ENCODE peak calls at places on chromosomes 13 and 19, in ten cellular contexts. S, D, H, V, B, P, N, Y, R and U are unnamed samples. For H3K9me3, the result is how much of the 10 kb centered on the place peaks cover.

GRCh38 chr13:26400545-26400944 is 146.6 kb downstream of the CDK8 start:
- DNase-seq in H (no peak), N (no peak), R (no peak), B (no peak), S (no peak), V (no peak), P (no peak), D (no peak), Y (no peak), U (no peak)

GRCh38 chr19:11499890-11500420 is 5.7 kb downstream of the ZNF653 start:
- DNase-seq in N (no peak), V (no peak), R (no peak), S (no peak), P (peak), H (no peak), B (no peak), Y (no peak), D (no peak), U (no peak)

GRCh38 chr13:109372666-109373065 is 413.7 kb downstream of the IRS2 start:
- DNase-seq in V (no peak), S (no peak), B (no peak), D (no peak), P (no peak), N (no peak), H (no peak), R (no peak), Y (no peak), U (no peak)

GRCh38 chr13:56515441-56515840 is 625.3 kb upstream of the PRR20A start:
- DNase-seq in B (no peak), S (no peak), N (no peak), P (no peak), Y (no peak), H (no peak), R (no peak), V (no peak), D (no peak), U (no peak)

GRCh38 chr13:40558656-40559055 is 107.8 kb downstream of the FOXO1 start:
- DNase-seq in P (no peak), N (no peak), B (no peak), R (no peak), Y (no peak), H (no peak), V (no peak), D (no peak), S (no peak), U (no peak)

GRCh38 chr19:55353803-55354697 is 469 bp downstream of the COX6B2 start:
- DNase-seq in H (peak), N (no peak), Y (peak), P (peak), D (peak), B (peak), R (peak), S (peak), V (peak), U (no peak)

GRCh38 chr19:35031072-35031881 is 1.0 kb downstream of the SCN1B start:
- DNase-seq in Y (no peak), B (peak), D (peak), H (no peak), R (no peak), N (no peak), P (peak), S (peak), V (peak), U (no peak)

GRCh38 chr19:50921391-50922315 is 10.5 kb upstream of the KLK4 start:
- DNase-seq in B (no peak), D (no peak), V (no peak), H (no peak), Y (no peak), N (no peak), P (no peak), R (no peak), S (no peak), U (peak)

GRCh38 chr19:45117167-45117594 is 24.2 kb downstream of the PPP1R37 start:
- DNase-seq in R (no peak), D (peak), S (no peak), P (peak), V (peak), B (no peak), H (no peak), Y (no peak), N (no peak), U (no peak)

GRCh38 chr13:96428904-96429303 is 339.0 kb downstream of the HS6ST3 start:
- DNase-seq in P (no peak), R (no peak), S (no peak), V (no peak), N (no peak), H (no peak), D (no peak), Y (no peak), B (no peak), U (no peak)

GRCh38 chr19:19077103-19077502 is 13.3 kb downstream of the SLC25A42 start:
- DNase-seq in S (no peak), Y (no peak), R (no peak), H (no peak), D (no peak), B (no peak), P (no peak), V (no peak), N (no peak), U (no peak)

GRCh38 chr13:57630661-57631606 is 610 bp upstream of the PCDH17 start:
- DNase-seq in N (no peak), B (peak), R (no peak), P (peak), S (no peak), V (no peak), Y (no peak), D (peak), H (peak), U (no peak)

GRCh38 chr13:84653915-84654534 is 771.8 kb upstream of the SLITRK1 start:
- DNase-seq in P (no peak), V (no peak), Y (no peak), R (no peak), H (no peak), B (no peak), D (no peak), S (no peak), N (no peak), U (no peak)

GRCh38 chr19:3586124-3586626 is 897 bp downstream of the GIPC3 start:
- DNase-seq in N (no peak), V (no peak), R (no peak), H (no peak), S (no peak), D (no peak), Y (no peak), B (no peak), P (peak), U (no peak)

GRCh38 chr19:12899891-12900518 is 9.0 kb downstream of the GCDH start:
- DNase-seq in Y (no peak), S (no peak), N (no peak), V (no peak), D (no peak), R (no peak), H (no peak), B (no peak), P (no peak), U (no peak)

GRCh38 chr19:10568444-10568825 is 344 bp downstream of the CDKN2D start:
- DNase-seq in P (no peak), D (no peak), Y (peak), H (no peak), B (no peak), S (no peak), R (no peak), V (no peak), N (no peak), U (no peak)

GRCh38 chr19:31254611-31255010 is 94.6 kb downstream of the TSHZ3 start:
- DNase-seq in V (no peak), D (no peak), H (no peak), B (no peak), P (no peak), N (no peak), R (no peak), Y (no peak), S (no peak), U (no peak)

GRCh38 chr13:101449971-101450748 is 2.3 kb upstream of the ITGBL1 start:
- DNase-seq in S (no peak), V (peak), N (no peak), H (no peak), D (peak), Y (no peak), B (no peak), P (no peak), R (no peak), U (no peak)

GRCh38 chr19:50520822-50521465 is 7.2 kb upstream of the ASPDH start:
- DNase-seq in V (no peak), N (no peak), R (no peak), P (no peak), H (peak), S (no peak), B (no peak), Y (no peak), D (no peak), U (no peak)

GRCh38 chr13:53010374-53011105 is 18.1 kb upstream of the OLFM4 start:
- DNase-seq in R (no peak), P (no peak), H (no peak), S (no peak), D (no peak), V (no peak), Y (peak), N (no peak), B (no peak), U (no peak)

GRCh38 chr13:93398167-93398566 is 171.6 kb downstream of the GPC6 start:
- DNase-seq in Y (no peak), N (no peak), B (no peak), P (no peak), D (peak), R (no peak), H (no peak), S (no peak), V (peak), U (no peak)

GRCh38 chr19:43504426-43505185 is at the start of gene PHLDB3:
- DNase-seq in Y (peak), D (peak), V (peak), S (no peak), H (peak), R (peak), N (no peak), P (peak), B (peak), U (no peak)

GRCh38 chr19:1355258-1355973 is 28.3 kb upstream of the NDUFS7 start:
- DNase-seq in R (no peak), V (no peak), N (no peak), P (no peak), S (peak), Y (no peak), H (no peak), B (no peak), D (peak), U (no peak)

GRCh38 chr19:46416077-46416709 is 2.8 kb upstream of the CCDC8 start:
- DNase-seq in N (no peak), H (peak), D (peak), S (peak), P (peak), Y (peak), R (peak), V (peak), B (peak), U (peak)

GRCh38 chr19:21491161-21491560 is 14.2 kb upstream of the ZNF429 start:
- DNase-seq in H (no peak), B (no peak), S (no peak), R (no peak), V (peak), D (no peak), Y (no peak), N (no peak), P (no peak), U (no peak)

GRCh38 chr19:14474827-14475226 is 327 bp downstream of the PTGER1 start:
- DNase-seq in N (no peak), S (no peak), Y (no peak), P (no peak), H (no peak), V (no peak), B (no peak), R (no peak), D (no peak), U (no peak)

GRCh38 chr13:70964124-70964523 is 855.9 kb upstream of the KLHL1 start:
- DNase-seq in D (no peak), R (peak), N (no peak), V (no peak), H (no peak), Y (no peak), B (no peak), P (no peak), S (no peak), U (no peak)

GRCh38 chr13:85241045-85241444 is 558.2 kb downstream of the SLITRK6 start:
- DNase-seq in B (no peak), V (peak), S (no peak), D (peak), R (no peak), Y (no peak), P (no peak), N (no peak), H (no peak), U (no peak)

GRCh38 chr13:60612593-60612992 is 215.6 kb downstream of the TDRD3 start:
- DNase-seq in B (no peak), R (no peak), D (no peak), V (no peak), S (no peak), N (no peak), H (no peak), Y (no peak), P (no peak), U (no peak)

GRCh38 chr13:99965329-99966000 is 6.1 kb downstream of the ZIC5 start:
- DNase-seq in H (peak), V (no peak), P (no peak), D (no peak), N (no peak), R (no peak), S (no peak), Y (no peak), B (no peak), U (no peak)

GRCh38 chr13:24146961-24147569 is 13.5 kb upstream of the SPATA13 start:
- DNase-seq in R (no peak), V (no peak), S (no peak), H (no peak), B (no peak), Y (no peak), P (no peak), N (no peak), D (peak), U (no peak)
- H3K4me3 ChIP-seq in R (no peak), V (no peak), S (no peak), H (no peak), B (no peak), Y (no peak), P (no peak), N (no peak), D (no peak), U (no peak)

GRCh38 chr19:56866563-56866962 is 26.0 kb upstream of the PEG3 start:
- DNase-seq in P (no peak), H (no peak), V (no peak), Y (no peak), R (no peak), D (no peak), S (no peak), N (no peak), B (no peak), U (peak)
- H3K9me3 ChIP-seq in P (under half), H (under half), V (under half), Y (under half), R (under half), D (under half), S (under half), N (under half), B (under half), U (under half)

DNA sequence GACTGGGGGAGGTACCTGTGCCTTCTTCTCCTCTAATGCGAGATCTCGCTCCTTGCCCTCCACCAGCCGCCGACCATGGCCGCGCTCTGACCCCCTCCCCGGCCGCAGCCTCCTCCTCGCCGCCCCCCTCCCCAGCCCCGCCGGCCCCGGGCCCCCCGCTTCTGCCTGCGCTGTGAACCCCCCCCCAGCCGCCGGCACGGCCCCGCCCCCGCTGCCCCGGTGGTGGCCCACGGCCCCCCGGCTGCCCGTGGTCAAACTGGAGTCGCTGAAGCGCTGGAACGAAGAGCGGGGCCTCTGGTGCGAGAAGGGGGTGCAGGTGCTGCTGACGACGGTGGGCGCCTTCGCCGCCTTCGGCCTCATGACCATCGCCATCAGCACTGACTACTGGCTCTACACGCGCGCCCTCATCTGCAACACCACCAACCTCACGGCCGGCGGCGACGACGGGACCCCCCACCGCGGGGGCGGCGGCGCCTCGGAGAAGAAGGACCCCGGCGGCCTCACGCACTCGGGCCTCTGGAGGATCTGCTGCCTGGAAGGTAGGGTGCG is at the start of gene CACNG8:
- DNase-seq in B (peak), P (no peak), N (no peak), H (no peak), V (no peak), R (no peak), D (no peak), Y (no peak), S (no peak), U (no peak)
- H3K4me3 ChIP-seq in B (no peak), P (peak), N (peak), H (no peak), V (no peak), R (no peak), D (no peak), Y (no peak), S (no peak), U (peak)

DNA sequence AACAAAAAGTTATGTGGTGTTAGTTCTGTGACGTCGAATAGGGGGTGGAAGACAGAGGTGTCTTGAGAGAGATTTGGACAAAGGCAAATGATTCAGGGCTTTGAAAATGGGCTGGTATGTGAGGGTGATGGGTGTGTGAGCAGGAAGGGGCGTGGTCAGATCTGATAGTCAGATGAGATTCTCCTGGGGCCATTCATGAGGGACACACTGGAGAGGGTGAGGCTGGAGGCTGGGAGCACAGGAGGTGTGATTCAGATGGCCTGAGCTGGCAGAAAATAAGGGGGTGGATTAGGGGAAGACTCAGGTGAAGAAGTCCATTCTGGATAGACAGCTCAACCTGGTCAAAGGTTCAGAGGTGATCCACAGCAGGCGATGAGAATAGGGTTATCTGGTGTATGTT is 28.0 kb downstream of the CYP4F22 start:
- DNase-seq in Y (no peak), V (no peak), S (no peak), P (no peak), N (no peak), D (no peak), H (no peak), B (no peak), R (no peak), U (no peak)
- H3K9me3 ChIP-seq in Y (under half), V (under half), S (under half), P (under half), N (under half), D (under half), H (under half), B (under half), R (under half), U (under half)

DNA sequence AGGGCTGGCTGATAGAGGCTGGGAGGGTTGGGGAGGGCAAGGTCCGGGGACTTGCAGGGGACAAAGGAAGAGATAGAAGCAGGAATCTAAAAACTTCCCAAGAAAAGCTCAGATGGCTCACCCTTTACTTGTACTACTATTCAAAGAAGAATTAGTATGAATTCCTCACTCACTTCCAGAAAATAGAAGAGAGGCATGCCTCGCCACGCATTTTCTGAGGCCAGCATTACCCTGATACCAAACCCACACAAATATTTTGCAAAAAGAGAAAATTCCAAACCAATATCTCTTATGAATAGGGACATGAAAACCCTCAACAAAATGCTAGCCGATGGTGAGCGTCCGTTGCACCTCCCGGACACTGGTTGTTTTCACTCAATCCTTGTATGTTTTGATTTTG is 54.0 kb downstream of the ING1 start:
- DNase-seq in D (no peak), H (no peak), R (no peak), V (no peak), P (no peak), Y (no peak), B (no peak), N (no peak), S (no peak), U (no peak)
- H3K4me3 ChIP-seq in D (no peak), H (no peak), R (no peak), V (no peak), P (no peak), Y (no peak), B (no peak), N (no peak), S (no peak), U (no peak)

GRCh38 chr13:112142401-112142930 is 75.5 kb downstream of the SOX1 start:
- DNase-seq in D (no peak), B (no peak), N (no peak), R (no peak), H (no peak), V (no peak), S (no peak), P (no peak), Y (no peak), U (no peak)
- H3K9me3 ChIP-seq in D (under half), B (under half), N (under half), R (under half), H (under half), V (under half), S (under half), P (under half), Y (under half), U (under half)

DNA sequence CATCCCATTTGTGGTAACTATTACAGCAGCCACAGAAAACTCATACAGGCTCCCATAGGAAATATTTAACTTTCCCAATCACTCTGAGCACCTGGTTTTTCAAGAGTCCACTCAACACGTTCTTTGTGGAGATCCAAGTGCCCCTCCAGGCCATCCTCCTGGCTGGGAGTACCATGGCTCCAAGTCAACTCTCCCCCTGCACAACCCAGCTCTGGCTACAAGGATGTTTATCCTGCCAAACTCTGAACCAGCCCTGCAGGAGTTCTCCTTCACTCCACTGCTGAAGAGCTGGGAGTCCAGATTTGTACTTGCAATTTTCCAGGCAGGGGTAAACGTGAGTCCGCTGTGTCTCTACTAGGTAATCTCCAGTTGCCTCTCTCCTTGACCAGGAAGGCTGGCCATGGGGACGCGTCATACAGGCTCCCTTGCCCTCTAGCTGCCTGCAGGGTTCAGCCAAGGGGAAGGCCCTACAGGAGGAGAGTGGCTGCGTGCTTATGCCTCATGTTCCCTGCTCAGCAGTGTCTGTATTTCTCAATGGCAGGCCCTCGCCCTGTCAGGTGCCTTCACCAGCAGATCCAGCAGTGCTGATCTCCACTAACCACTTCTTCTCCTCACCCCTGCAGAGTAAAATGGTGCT is 29.9 kb upstream of the ARGLU1 start:
- DNase-seq in P (no peak), D (no peak), Y (no peak), S (no peak), N (no peak), B (no peak), V (no peak), H (no peak), R (no peak), U (no peak)
- H3K4me3 ChIP-seq in P (no peak), D (no peak), Y (no peak), S (no peak), N (no peak), B (no peak), V (no peak), H (no peak), R (no peak), U (no peak)

GRCh38 chr19:8054169-8054568 is 1.6 kb downstream of the CCL25 start:
- DNase-seq in H (no peak), D (no peak), N (no peak), V (no peak), P (no peak), B (no peak), S (no peak), R (no peak), Y (no peak), U (no peak)

GRCh38 chr19:8046569-8047165 is 5.9 kb upstream of the CCL25 start:
- DNase-seq in B (no peak), P (no peak), N (no peak), Y (no peak), D (no peak), R (no peak), H (no peak), S (no peak), V (no peak), U (no peak)

GRCh38 chr19:8052464-8052859 is at the start of gene CCL25:
- DNase-seq in B (no peak), H (no peak), R (no peak), N (no peak), D (no peak), Y (no peak), P (no peak), V (no peak), S (no peak), U (no peak)

GRCh38 chr19:8045872-8046568 is 6.5 kb upstream of the CCL25 start:
- DNase-seq in V (no peak), R (no peak), D (no peak), P (no peak), Y (no peak), H (peak), B (no peak), N (no peak), S (no peak), U (no peak)

GRCh38 chr19:8050274-8051096 is 2.1 kb upstream of the CCL25 start:
- DNase-seq in V (peak), R (peak), Y (peak), B (peak), S (peak), P (peak), D (peak), H (peak), N (peak), U (peak)
- H3K9me3 ChIP-seq in V (under half), R (under half), Y (under half), B (under half), S (under half), P (under half), D (under half), H (under half), N (under half), U (under half)